ENCODE peak calls at places on chromosomes 1 and 21, in five cellular contexts. K is CD8-positive, alpha-beta memory T cell; J is GM23248; X is suprapubic skin; Y is neuronal stem cell. T is an unnamed sample. For H3K36me3 and H3K4me1, the result is how much of the 10 kb centered on the place peaks cover.

GRCh38 chr1:10906866-10907519 is 105.5 kb upstream of the TARDBP start:
- DNase-seq in K (no peak), Y (no peak), J (no peak), X (no peak), T (no peak)

GRCh38 chr1:48710915-48711314 is 65.8 kb downstream of the BEND5 start:
- DNase-seq in J (no peak), X (no peak), K (no peak), Y (no peak), T (no peak)

GRCh38 chr1:150185481-150185880 is 35.8 kb downstream of the PLEKHO1 start:
- DNase-seq in X (no peak), K (no peak), Y (no peak), J (no peak), T (no peak)

GRCh38 chr1:20787100-20787774 is at the start of gene HP1BP3:
- DNase-seq in K (peak), J (peak), X (no peak), Y (peak), T (peak)

GRCh38 chr1:204480515-204480914 is 14.1 kb downstream of the PIK3C2B start:
- DNase-seq in K (no peak), Y (no peak), X (no peak), J (no peak), T (no peak)

GRCh38 chr1:160993544-160993943 is 27.4 kb downstream of the F11R start:
- DNase-seq in X (no peak), Y (no peak), J (peak), K (no peak), T (no peak)

GRCh38 chr1:14545422-14546025 is 53.0 kb upstream of the KAZN start:
- DNase-seq in X (no peak), Y (no peak), K (no peak), J (no peak), T (no peak)

GRCh38 chr1:41540886-41541591 is 56.6 kb upstream of the EDN2 start:
- DNase-seq in Y (no peak), K (no peak), J (peak), X (peak), T (no peak)

GRCh38 chr1:59657873-59658465 is 156.8 kb upstream of the HOOK1 start:
- DNase-seq in K (no peak), X (no peak), J (no peak), Y (no peak), T (no peak)

GRCh38 chr21:46191257-46191685 is 7.0 kb upstream of the SPATC1L start:
- DNase-seq in Y (no peak), J (peak), X (peak), K (no peak), T (no peak)

GRCh38 chr1:21879928-21880618 is 57.0 kb downstream of the HSPG2 start:
- DNase-seq in Y (no peak), X (no peak), K (no peak), J (no peak), T (no peak)

GRCh38 chr1:21880619-21880970 is 56.5 kb downstream of the HSPG2 start:
- DNase-seq in Y (no peak), K (no peak), J (no peak), X (no peak), T (no peak)

GRCh38 chr1:21878009-21878809 is 58.9 kb downstream of the HSPG2 start:
- DNase-seq in X (no peak), K (no peak), Y (no peak), J (no peak), T (no peak)

GRCh38 chr1:21881250-21881649 is 55.9 kb downstream of the HSPG2 start:
- DNase-seq in K (no peak), X (no peak), J (no peak), Y (no peak), T (no peak)

DNA sequence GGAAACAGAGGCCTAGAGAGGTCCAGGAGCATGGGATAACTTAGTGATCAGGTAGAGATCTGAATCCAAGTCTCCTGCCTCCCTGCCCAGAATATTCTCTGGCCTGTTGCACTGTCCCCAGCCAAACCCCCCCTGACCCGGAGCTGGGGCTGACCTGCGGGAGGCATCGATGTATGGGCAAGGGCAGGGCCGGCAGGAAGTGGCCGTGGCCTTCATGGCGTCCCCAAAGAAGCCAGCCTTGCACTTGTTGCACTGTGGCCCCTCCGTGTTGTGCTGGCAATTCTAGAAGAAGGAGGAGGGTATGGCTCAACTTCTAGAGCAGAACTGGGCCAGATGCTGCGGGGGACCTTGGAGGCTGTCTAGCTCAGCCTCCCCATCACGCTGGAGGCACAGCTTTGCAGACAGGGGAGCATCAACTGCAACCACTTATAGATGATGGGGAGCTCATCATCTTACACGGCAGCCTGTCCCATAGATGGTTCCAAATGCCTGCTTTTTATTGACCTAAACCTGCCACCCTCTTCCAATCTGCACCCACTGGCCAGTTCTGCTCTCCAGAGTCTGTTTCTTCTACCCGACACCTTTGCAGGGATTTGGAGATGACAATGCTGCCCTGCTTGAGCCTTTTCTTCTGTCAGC is 58.2 kb downstream of the HSPG2 start:
- DNase-seq in K (no peak), X (no peak), J (no peak), Y (no peak), T (no peak)
- H3K36me3 ChIP-seq in K (under half), X (half or more), J (half or more), Y (half or more), T (under half)

GRCh38 chr1:66370462-66370907 is 163.5 kb upstream of the SGIP1 start:
- DNase-seq in K (no peak), Y (no peak), J (no peak), X (no peak), T (no peak)
- H3K4me1 ChIP-seq in K (half or more), Y (under half), J (half or more), X (under half), T (under half)

GRCh38 chr1:205592443-205593003 is 39.3 kb downstream of the ELK4 start:
- DNase-seq in J (no peak), K (no peak), X (no peak), Y (no peak), T (no peak)

GRCh38 chr1:205593532-205593931 is 38.3 kb downstream of the ELK4 start:
- DNase-seq in X (no peak), Y (no peak), K (no peak), J (no peak), T (no peak)

GRCh38 chr1:205594846-205595245 is 37.0 kb downstream of the ELK4 start:
- DNase-seq in X (peak), J (no peak), K (no peak), Y (no peak), T (no peak)

GRCh38 chr1:205595435-205595834 is 36.4 kb downstream of the ELK4 start:
- DNase-seq in J (no peak), K (no peak), Y (no peak), X (peak), T (no peak)

DNA sequence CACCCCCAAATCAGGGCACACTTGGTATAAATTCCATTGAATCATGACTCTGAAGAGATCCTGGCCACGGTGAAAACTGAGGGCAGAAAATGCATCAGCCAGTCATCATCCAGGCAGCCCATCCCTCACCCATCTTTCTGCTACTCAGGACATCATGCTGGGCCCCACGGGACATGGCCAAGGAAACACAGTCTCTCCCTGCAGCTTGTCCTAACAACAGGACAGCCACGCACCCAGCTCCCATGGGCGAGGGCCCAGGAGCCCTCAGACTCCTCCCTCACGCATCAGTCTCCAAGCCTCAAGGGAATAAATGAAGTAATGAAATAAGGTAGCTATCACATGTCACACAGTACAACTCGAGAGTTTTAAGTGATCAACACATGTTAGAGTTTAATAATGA is 37.8 kb downstream of the ELK4 start:
- DNase-seq in X (no peak), Y (no peak), J (no peak), K (no peak), T (no peak)
- H3K4me3 ChIP-seq in X (no peak), Y (no peak), J (no peak), K (no peak), T (no peak)

GRCh38 chr1:110408488-110408887 is 994 bp upstream of the LAMTOR5 start:
- DNase-seq in Y (no peak), J (peak), X (no peak), K (no peak), T (no peak)

GRCh38 chr1:110407260-110408210 is at the start of gene LAMTOR5:
- DNase-seq in J (peak), X (peak), Y (peak), K (peak), T (peak)

DNA sequence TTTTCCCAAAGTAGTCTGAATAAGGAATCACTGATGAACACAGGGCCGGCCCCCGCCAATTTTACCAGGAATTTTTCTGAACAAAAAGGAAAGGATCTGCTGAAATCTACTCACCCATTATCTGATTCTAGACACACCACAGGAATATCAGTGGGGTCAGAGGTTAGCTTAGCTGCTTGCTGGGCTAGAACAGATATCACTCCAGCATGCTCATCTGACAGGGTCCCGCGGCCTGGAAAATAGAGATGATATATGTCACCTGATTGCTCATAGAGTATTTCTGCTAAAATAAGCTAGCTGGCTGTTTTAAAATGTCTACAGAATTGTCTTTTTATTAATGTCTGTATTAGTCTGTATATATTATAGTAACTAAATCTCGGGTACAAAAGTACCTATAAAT is 3.7 kb downstream of the LAMTOR5 start:
- DNase-seq in X (no peak), Y (no peak), K (no peak), J (no peak), T (no peak)
- H3K36me3 ChIP-seq in X (half or more), Y (under half), K (under half), J (under half), T (half or more)

T was measured in HAP-1.